ENCODE peak calls at places on chromosomes 13 and 19, in five cellular contexts. U, H, K, E and N are unnamed samples. For H3K27me3, the result is how much of the 10 kb centered on the place peaks cover.

GRCh38 chr13:108155185-108156106 is 59.9 kb downstream of the LIG4 start:
- DNase-seq in E (peak), K (peak), U (peak), H (peak), N (peak)

GRCh38 chr19:13260883-13261653 is 110.9 kb downstream of the IER2 start:
- DNase-seq in U (peak), E (no peak), H (no peak), K (no peak), N (no peak)

GRCh38 chr13:79631260-79631659 is 150.3 kb downstream of the NDFIP2 start:
- DNase-seq in U (peak), E (no peak), K (no peak), H (no peak), N (peak)

GRCh38 chr13:111187879-111188643 is 73.0 kb downstream of the ARHGEF7 start:
- DNase-seq in E (no peak), H (no peak), U (peak), K (no peak), N (no peak)

GRCh38 chr19:19538767-19539166 is 702 bp downstream of the CILP2 start:
- DNase-seq in U (no peak), E (no peak), K (no peak), H (no peak), N (no peak)

GRCh38 chr13:40344270-40345148 is 321.9 kb downstream of the FOXO1 start:
- DNase-seq in H (peak), U (no peak), E (no peak), K (no peak), N (no peak)

GRCh38 chr19:10424011-10424637 is 3.8 kb downstream of the PDE4A start:
- DNase-seq in E (peak), K (peak), H (peak), U (peak), N (peak)

GRCh38 chr13:25860862-25861261 is 191.0 kb downstream of the SHISA2 start:
- DNase-seq in E (no peak), K (no peak), U (peak), H (no peak), N (no peak)

GRCh38 chr13:50592412-50593145 is 250.9 kb downstream of the DLEU7 start:
- DNase-seq in E (no peak), H (no peak), U (peak), K (no peak), N (no peak)

GRCh38 chr13:108346376-108346775 is 76.9 kb downstream of the TNFSF13B start:
- DNase-seq in E (peak), U (no peak), H (no peak), K (no peak), N (no peak)

GRCh38 chr13:77751513-77752456 is 54.3 kb downstream of the SLAIN1 start:
- DNase-seq in E (peak), U (peak), H (no peak), K (peak), N (peak)

GRCh38 chr19:5030136-5030820 is 61.4 kb downstream of the KDM4B start:
- DNase-seq in U (no peak), E (no peak), K (no peak), H (no peak), N (no peak)

GRCh38 chr13:100550433-100550832 is 38.2 kb downstream of the GGACT start:
- DNase-seq in K (no peak), U (peak), E (no peak), H (no peak), N (peak)

GRCh38 chr19:33125929-33126388 is 6.0 kb upstream of the WDR88 start:
- DNase-seq in H (peak), U (peak), E (peak), K (peak), N (peak)

GRCh38 chr13:48038763-48039162 is 1.2 kb downstream of the NUDT15 start:
- DNase-seq in U (no peak), H (no peak), E (no peak), K (no peak), N (no peak)

GRCh38 chr13:83940742-83941141 is 58.5 kb upstream of the SLITRK1 start:
- DNase-seq in E (no peak), U (no peak), K (no peak), H (no peak), N (no peak)

GRCh38 chr13:87131611-87132010 is 539.6 kb upstream of the SLITRK5 start:
- DNase-seq in E (no peak), U (no peak), K (no peak), H (no peak), N (no peak)

GRCh38 chr19:17555929-17556813 is 722 bp downstream of the COLGALT1 start:
- DNase-seq in E (no peak), U (peak), K (peak), H (peak), N (peak)

GRCh38 chr13:59319276-59319675 is 844.5 kb downstream of the DIAPH3 start:
- DNase-seq in U (no peak), K (no peak), E (no peak), H (no peak), N (no peak)

GRCh38 chr19:17725422-17726078 is 6.3 kb downstream of the MAP1S start:
- DNase-seq in H (no peak), K (peak), U (no peak), E (no peak), N (no peak)

GRCh38 chr19:35114656-35115537 is 726 bp upstream of the FXYD3 start:
- DNase-seq in K (peak), E (peak), U (peak), H (peak), N (peak)

GRCh38 chr19:33771308-33772101 is 25.2 kb upstream of the KCTD15 start:
- DNase-seq in H (peak), U (peak), K (peak), E (peak), N (peak)

GRCh38 chr19:48713864-48714755 is 5.4 kb downstream of the MAMSTR start:
- DNase-seq in K (peak), H (peak), U (peak), E (peak), N (no peak)

GRCh38 chr13:30616927-30617314 is 799 bp upstream of the USPL1 start:
- DNase-seq in E (peak), H (peak), U (peak), K (peak), N (peak)

GRCh38 chr19:41535029-41535622 is 40.8 kb upstream of the CEACAM21 start:
- DNase-seq in H (no peak), E (no peak), K (no peak), U (no peak), N (no peak)

GRCh38 chr13:99875391-99875790 is 96.2 kb downstream of the ZIC5 start:
- DNase-seq in K (no peak), E (no peak), U (no peak), H (no peak), N (no peak)

GRCh38 chr13:65497265-65497664 is 1732.9 kb downstream of the PCDH9 start:
- DNase-seq in H (no peak), U (peak), K (no peak), E (no peak), N (peak)

GRCh38 chr19:410243-410781 is 1.4 kb upstream of the C2CD4C start:
- DNase-seq in H (no peak), E (no peak), K (peak), U (no peak), N (no peak)

GRCh38 chr19:412356-413355 is 3.7 kb upstream of the C2CD4C start:
- DNase-seq in K (peak), U (no peak), E (no peak), H (no peak), N (no peak)

GRCh38 chr19:409515-410242 is 732 bp upstream of the C2CD4C start:
- DNase-seq in U (no peak), K (peak), H (no peak), E (no peak), N (no peak)

GRCh38 chr19:413756-414420 is 4.9 kb upstream of the C2CD4C start:
- DNase-seq in U (no peak), E (no peak), H (no peak), K (no peak), N (no peak)

GRCh38 chr19:411723-412355 is 2.9 kb upstream of the C2CD4C start:
- DNase-seq in K (peak), E (no peak), U (no peak), H (no peak), N (no peak)
- H3K27me3 ChIP-seq in K (under half), E (under half), U (under half), H (half or more), N (under half)

DNA sequence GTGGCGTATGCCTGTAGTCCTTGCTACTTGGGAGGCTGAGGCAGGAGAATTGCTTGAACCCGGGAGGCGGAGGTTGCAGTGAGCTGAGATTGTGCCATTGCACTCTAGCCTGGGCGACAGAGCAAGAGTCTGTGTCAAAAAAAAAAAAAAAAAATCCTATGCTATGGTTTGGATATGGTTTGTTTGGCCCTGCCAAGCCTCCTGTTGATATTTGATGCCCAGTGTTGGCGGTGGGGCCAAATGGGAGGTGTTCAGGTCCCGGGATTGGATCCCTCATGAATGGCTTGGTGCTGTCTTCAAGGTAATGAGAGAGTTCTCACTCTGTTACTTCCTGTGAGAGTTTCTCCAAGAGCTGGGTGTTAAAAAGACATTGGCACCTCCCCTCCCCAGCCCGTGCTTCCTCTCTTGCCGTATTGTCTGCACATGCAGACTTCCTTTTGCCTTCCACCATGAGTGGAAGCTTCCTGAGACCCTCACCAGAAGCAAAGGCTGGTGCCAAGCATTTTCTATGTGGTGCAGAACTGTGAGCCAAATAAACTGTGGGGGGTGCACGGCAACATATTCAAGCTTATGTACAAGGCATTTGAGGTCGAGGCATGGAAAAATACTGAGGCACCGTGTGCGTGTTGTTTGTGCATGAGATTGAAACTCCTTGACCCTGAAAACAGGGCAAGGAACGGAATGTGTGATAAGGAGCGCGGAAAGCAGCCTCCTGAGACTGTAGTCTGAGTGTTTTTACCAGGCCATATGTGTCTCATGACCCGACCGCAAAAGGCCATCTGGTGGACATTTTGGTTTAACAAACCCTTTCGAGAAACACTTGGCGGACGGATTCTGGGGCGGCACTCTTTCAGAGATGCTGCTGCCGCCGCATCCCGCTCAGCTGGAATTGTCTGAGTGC is 7.3 kb downstream of the SIGLEC9 start:
- DNase-seq in K (peak), U (peak), H (peak), E (peak), N (no peak)
- H3K27ac ChIP-seq in K (no peak), U (no peak), H (peak), E (no peak), N (no peak)

GRCh38 chr13:47004552-47004951 is 107.7 kb upstream of the HTR2A start:
- DNase-seq in K (no peak), U (no peak), E (no peak), H (no peak), N (no peak)

GRCh38 chr13:46995874-46996273 is 99.0 kb upstream of the HTR2A start:
- DNase-seq in E (no peak), H (no peak), U (no peak), K (no peak), N (no peak)

GRCh38 chr13:46996316-46996715 is 99.5 kb upstream of the HTR2A start:
- DNase-seq in E (no peak), H (no peak), U (no peak), K (peak), N (no peak)

GRCh38 chr13:47004022-47004421 is 107.2 kb upstream of the HTR2A start:
- DNase-seq in U (peak), E (no peak), K (peak), H (no peak), N (no peak)

GRCh38 chr13:47000166-47000565 is 103.3 kb upstream of the HTR2A start:
- DNase-seq in H (no peak), U (peak), E (no peak), K (no peak), N (no peak)
- H3K27me3 ChIP-seq in H (under half), U (under half), E (under half), K (under half), N (under half)

DNA sequence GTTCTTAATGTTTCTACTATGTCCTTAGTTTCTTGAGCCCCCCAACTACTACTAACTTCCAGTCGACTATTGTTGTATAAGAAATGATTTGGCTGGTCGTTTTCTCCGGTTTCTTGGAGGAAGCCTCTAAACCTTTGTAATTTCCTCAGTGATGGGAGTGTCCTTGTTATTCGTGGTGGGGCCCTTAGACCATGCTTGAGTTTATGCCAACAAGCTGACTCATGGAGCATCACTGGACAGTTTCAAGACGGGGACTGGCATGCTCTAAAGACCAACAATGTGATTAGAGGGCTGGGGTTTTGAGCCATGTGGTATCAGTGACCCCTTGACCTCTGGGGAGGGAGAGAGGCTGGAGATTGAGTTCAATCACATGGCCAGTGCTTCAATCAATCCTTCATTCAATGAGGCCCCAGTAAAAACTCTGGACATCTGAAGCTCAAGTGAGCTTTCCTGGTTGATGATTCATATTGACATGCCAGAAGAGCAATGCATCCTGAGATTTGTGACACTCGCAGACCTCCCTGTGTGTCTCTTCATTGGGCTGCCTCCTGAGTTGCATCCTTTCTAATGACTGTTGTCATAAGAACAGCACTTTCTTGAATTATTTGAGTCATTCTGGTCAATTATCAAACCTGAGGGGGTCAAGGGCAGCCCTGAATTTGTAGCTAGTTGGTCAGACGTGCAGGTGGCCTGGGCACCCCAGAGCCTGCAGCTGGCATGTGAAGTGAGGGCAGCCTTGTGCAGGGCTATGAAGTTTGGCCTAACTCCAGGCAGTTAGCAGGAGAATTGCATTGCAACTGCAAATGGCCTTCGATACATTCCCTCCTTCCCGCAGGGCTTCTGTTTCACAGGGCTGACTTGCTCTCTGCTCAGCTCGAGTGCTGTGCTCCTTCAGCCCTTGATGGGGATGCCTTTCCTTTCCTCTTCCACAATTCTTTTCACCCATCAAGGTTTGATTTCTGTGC is 246.5 kb downstream of the FGF9 start:
- DNase-seq in H (no peak), U (peak), K (no peak), E (no peak), N (no peak)
- H3K27ac ChIP-seq in H (no peak), U (no peak), K (no peak), E (no peak), N (no peak)

GRCh38 chr13:20125129-20125782 is 35.6 kb downstream of the GJA3 start:
- DNase-seq in U (peak), E (no peak), H (no peak), K (no peak), N (no peak)

GRCh38 chr13:20126460-20127262 is 34.2 kb downstream of the GJA3 start:
- DNase-seq in K (no peak), H (no peak), U (no peak), E (no peak), N (no peak)

GRCh38 chr13:20127263-20127562 is 33.6 kb downstream of the GJA3 start:
- DNase-seq in E (peak), H (no peak), U (no peak), K (no peak), N (no peak)

GRCh38 chr13:20124303-20124702 is 36.5 kb downstream of the GJA3 start:
- DNase-seq in K (no peak), U (peak), H (no peak), E (no peak), N (no peak)

GRCh38 chr13:20125783-20126165 is 35.1 kb downstream of the GJA3 start:
- DNase-seq in U (no peak), E (no peak), H (no peak), K (no peak), N (no peak)
- H3K27me3 ChIP-seq in U (under half), E (under half), H (under half), K (under half), N (under half)

GRCh38 chr19:38669532-38669931 is 22.1 kb downstream of the ACTN4 start:
- DNase-seq in U (no peak), K (no peak), H (no peak), E (peak), N (no peak)
- H3K27ac ChIP-seq in U (peak), K (no peak), H (peak), E (peak), N (no peak)

DNA sequence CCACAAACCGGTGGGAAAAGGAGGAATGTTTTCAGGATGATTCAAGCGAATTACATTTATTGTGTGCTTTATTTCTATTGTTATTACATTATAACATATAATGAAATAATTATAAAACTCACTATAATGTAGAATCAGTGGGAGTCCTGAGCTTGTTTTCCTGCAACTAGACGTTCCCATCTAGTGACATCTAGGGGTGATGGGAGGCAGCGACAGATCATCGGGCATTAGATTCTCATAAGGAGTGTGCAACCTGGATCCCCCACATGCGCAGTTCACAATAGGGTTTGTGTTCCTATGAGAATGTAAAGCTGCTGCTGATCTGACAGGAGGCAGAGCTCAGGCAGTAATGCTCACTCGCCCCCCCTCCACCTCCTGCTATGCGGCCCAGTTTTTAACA is 54.5 kb downstream of the SPTBN4 start:
- DNase-seq in K (peak), U (peak), H (no peak), E (no peak), N (peak)
- H3K27me3 ChIP-seq in K (under half), U (under half), H (under half), E (under half), N (under half)

GRCh38 chr19:47560999-47561398 is 11.9 kb downstream of the ZNF541 start:
- DNase-seq in K (no peak), E (no peak), H (no peak), U (no peak), N (no peak)
- H3K27ac ChIP-seq in K (no peak), E (no peak), H (peak), U (no peak), N (no peak)